ENCODE peak calls at places on chromosomes 13 and 19, in eight cellular contexts. A is heart left ventricle, M is uterus, V is BE2C, E is neural progenitor cell, Y is heart right ventricle, W is breast epithelium, B is Caco-2. U is an unnamed sample. For H3K27me3, the result is how much of the 10 kb centered on the place peaks cover.

GRCh38 chr13:101111894-101112293 is 304.4 kb downstream of the NALCN start:
- DNase-seq in A (no peak), M (no peak), V (no peak), E (no peak), Y (no peak), W (no peak), B (no peak), U (no peak)

GRCh38 chr13:49400755-49401659 is 42.9 kb downstream of the CAB39L start:
- DNase-seq in A (no peak), M (peak), V (no peak), E (peak), Y (no peak), W (peak), B (peak), U (peak)

GRCh38 chr13:97967948-97968347 is 14.5 kb downstream of the IPO5 start:
- DNase-seq in A (no peak), M (no peak), V (no peak), E (no peak), Y (no peak), W (no peak), B (no peak), U (no peak)

GRCh38 chr19:19460761-19461265 is 54.5 kb downstream of the TSSK6 start:
- DNase-seq in A (peak), M (no peak), V (peak), E (peak), Y (peak), W (peak), B (no peak), U (no peak)

GRCh38 chr19:47005873-47006272 is 13.8 kb upstream of the NPAS1 start:
- DNase-seq in A (no peak), M (no peak), V (no peak), E (no peak), Y (no peak), W (no peak), B (no peak), U (no peak)

GRCh38 chr19:55581145-55581827 is 638 bp upstream of the ZNF579 start:
- DNase-seq in A (no peak), M (no peak), V (no peak), E (peak), Y (no peak), W (no peak), B (peak), U (no peak)

GRCh38 chr19:21482863-21483276 is 22.5 kb upstream of the ZNF429 start:
- DNase-seq in A (peak), M (peak), V (peak), E (peak), Y (peak), W (peak), B (peak), U (no peak)

GRCh38 chr19:50723069-50723468 is at the start of gene CLEC11A:
- DNase-seq in A (peak), M (peak), V (no peak), E (no peak), Y (peak), W (peak), B (no peak), U (no peak)

GRCh38 chr19:32404939-32405430 is 585 bp upstream of the DPY19L3 start:
- DNase-seq in A (peak), M (peak), V (no peak), E (peak), Y (peak), W (peak), B (peak), U (no peak)

GRCh38 chr19:48629599-48630288 is 7.4 kb downstream of the DBP start:
- DNase-seq in A (peak), M (peak), V (peak), E (peak), Y (peak), W (no peak), B (peak), U (no peak)

GRCh38 chr19:41599175-41599966 is 23.4 kb downstream of the CEACAM21 start:
- DNase-seq in A (peak), M (no peak), V (no peak), E (no peak), Y (no peak), W (no peak), B (no peak), U (no peak)

GRCh38 chr13:30720470-30720869 is 14.9 kb upstream of the ALOX5AP start:
- DNase-seq in A (no peak), M (no peak), V (no peak), E (no peak), Y (no peak), W (no peak), B (no peak), U (no peak)

GRCh38 chr19:23203841-23204344 is 46.3 kb downstream of the ZNF724 start:
- DNase-seq in A (peak), M (no peak), V (no peak), E (no peak), Y (peak), W (no peak), B (no peak), U (no peak)

GRCh38 chr13:94674609-94675348 is 37.6 kb downstream of the SOX21 start:
- DNase-seq in A (peak), M (no peak), V (peak), E (peak), Y (no peak), W (no peak), B (peak), U (no peak)

GRCh38 chr19:34676697-34677385 is at the start of gene SCGB2B2:
- DNase-seq in A (peak), M (no peak), V (peak), E (no peak), Y (no peak), W (no peak), B (no peak), U (no peak)

GRCh38 chr13:38670627-38671026 is 16.2 kb upstream of the FREM2 start:
- DNase-seq in A (no peak), M (no peak), V (no peak), E (no peak), Y (no peak), W (no peak), B (peak), U (no peak)

GRCh38 chr19:11673608-11674041 is 65.1 kb downstream of the ZNF823 start:
- DNase-seq in A (peak), M (peak), V (peak), E (peak), Y (peak), W (peak), B (peak), U (no peak)

GRCh38 chr13:32503727-32504126 is 34.9 kb downstream of the N4BP2L2 start:
- DNase-seq in A (no peak), M (no peak), V (no peak), E (no peak), Y (no peak), W (no peak), B (no peak), U (no peak)

GRCh38 chr13:104759069-104759468 is 1692.9 kb upstream of the SLC10A2 start:
- DNase-seq in A (no peak), M (no peak), V (no peak), E (no peak), Y (no peak), W (no peak), B (no peak), U (no peak)

GRCh38 chr19:40348125-40348913 is at the start of the genes C19orf47 and PLD3:
- DNase-seq in A (peak), M (peak), V (peak), E (peak), Y (peak), W (peak), B (peak), U (peak)

GRCh38 chr13:37202264-37202663 is 96.8 kb upstream of the CSNK1A1L start:
- DNase-seq in A (no peak), M (no peak), V (no peak), E (no peak), Y (no peak), W (no peak), B (no peak), U (no peak)

GRCh38 chr13:23418776-23419683 is 14.5 kb downstream of the SACS start:
- DNase-seq in A (no peak), M (no peak), V (no peak), E (no peak), Y (no peak), W (no peak), B (no peak), U (no peak)

GRCh38 chr19:43562698-43563241 is 12.6 kb downstream of the XRCC1 start:
- DNase-seq in A (peak), M (peak), V (no peak), E (no peak), Y (peak), W (peak), B (no peak), U (peak)

GRCh38 chr19:28710278-28710677 is 502.7 kb downstream of the UQCRFS1 start:
- DNase-seq in A (no peak), M (no peak), V (no peak), E (peak), Y (no peak), W (no peak), B (peak), U (no peak)
- TF ChIP-seq CTCF in A (peak), M (peak), V (peak), E (peak), Y (peak), W (peak), B (peak), U (peak)

DNA sequence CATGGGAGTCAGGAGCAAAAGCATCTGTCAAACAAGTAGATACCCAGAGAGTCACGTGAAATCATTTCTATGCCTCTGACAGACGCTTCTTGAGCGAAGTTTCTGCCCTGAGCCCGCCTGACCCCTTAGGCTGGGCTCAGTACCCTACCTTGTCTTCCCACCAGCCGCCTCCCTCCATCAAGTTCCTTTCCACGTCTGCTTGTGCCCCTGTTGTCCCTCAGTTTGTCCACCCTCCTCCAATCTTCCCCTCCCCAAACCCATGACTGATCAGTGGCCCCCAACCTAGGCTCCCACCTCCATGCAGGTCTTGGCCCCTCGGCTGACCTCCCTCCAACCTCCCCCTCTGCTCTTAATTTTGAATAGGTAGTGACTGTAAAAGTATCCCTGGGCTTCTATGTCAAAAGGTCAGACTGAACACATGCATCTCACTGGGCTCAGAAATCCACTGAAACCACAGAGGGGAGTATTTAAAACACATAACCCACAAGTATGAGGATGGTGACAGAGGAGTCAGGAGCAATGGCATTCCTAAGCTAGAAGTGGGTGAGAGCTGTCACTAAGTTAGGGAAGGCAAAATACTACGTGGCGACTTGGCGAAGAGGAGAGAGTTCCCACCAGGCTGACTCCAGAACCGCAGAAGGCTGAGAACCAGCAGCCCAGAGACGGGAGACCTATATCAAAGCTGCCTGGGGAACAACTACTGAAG is 1.7 kb upstream of the ZNF446 start:
- DNase-seq in A (no peak), M (no peak), V (no peak), E (no peak), Y (no peak), W (no peak), B (no peak), U (peak)
- H3K4me3 ChIP-seq in A (no peak), M (no peak), V (no peak), E (no peak), Y (no peak), W (no peak), B (no peak), U (no peak)

DNA sequence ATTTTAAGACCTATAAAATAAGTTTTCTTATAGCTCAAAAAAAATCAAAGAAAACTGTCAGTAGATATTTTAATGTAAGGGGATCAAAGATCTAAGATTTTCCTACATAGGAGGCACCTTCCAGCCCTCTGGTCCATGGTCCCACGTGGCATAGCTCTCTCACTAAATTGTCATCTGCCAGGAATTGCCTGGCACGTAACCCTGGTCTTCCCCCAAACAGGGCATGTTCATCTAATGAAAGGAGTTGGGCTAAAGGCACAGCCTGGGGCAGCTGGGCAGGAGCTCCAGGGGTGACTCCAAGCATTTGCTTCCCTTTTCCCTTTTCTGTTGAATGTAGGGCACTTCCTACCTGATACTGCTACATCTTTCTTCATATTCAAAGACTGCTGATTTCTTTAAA is 148.8 kb downstream of the COL4A1 start:
- DNase-seq in A (no peak), M (no peak), V (no peak), E (no peak), Y (no peak), W (no peak), B (no peak), U (no peak)
- H3K27me3 ChIP-seq in A (under half), M (under half), V (under half), E (under half), Y (under half), W (under half), B (under half), U (under half)

DNA sequence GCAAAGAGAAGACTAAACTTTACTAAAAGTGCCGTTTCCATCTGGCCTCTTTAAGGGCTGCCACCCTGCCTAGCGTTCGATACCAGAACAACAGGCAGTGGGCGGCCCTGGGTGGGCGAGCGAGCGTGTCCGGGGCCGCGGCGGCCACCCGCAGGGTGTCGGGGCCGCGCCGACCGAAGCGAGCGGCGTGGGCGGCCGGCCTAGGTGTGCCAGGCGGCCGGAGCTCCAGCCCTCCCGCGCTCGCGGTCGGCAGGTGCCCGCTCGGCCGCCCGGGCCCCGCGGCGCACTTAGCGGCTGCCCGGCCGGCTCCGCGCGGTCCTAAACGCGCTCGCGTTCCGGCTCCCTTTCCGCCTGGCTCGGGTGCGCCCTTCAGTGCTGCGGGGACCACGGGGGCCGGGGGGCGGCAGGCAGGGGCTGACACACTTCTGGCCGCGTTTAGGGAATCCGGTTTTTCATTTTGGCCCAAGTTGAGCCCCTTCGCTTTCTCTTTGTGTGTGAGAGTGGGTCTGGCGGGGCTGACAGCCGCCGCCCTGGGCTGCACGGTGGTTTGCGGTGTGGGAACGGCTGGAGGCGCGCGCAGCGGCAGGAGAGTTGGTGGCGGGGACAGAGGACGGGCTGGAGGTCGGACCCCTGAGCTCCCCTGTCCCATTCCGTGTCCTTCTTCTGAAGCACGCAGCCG is 2.9 kb downstream of the FGF9 start:
- DNase-seq in A (peak), M (no peak), V (peak), E (peak), Y (peak), W (no peak), B (peak), U (no peak)
- TF ChIP-seq CTCF in A (peak), M (no peak), V (no peak), E (peak), Y (no peak), W (no peak), B (peak), U (peak)

GRCh38 chr13:57631607-57632275 is at the start of gene PCDH17:
- DNase-seq in A (peak), M (peak), V (peak), E (peak), Y (peak), W (no peak), B (no peak), U (no peak)
- H3K4me3 ChIP-seq in A (peak), M (peak), V (peak), E (peak), Y (peak), W (peak), B (no peak), U (peak)

U was measured in BJ.